ENCODE peak calls at places on chromosomes 7 and 10, in seven cellular contexts. One of them, this sample, is unnamed. For H3K27me3, the result is how much of the 10 kb centered on the place peaks cover.

GRCh38 chr7:45626441-45627430 is 52.6 kb downstream of the ADCY1 start:
- DNase-seq in spleen: no peak
- DNase-seq in HepG2: no peak
- DNase-seq in SK-N-SH: no peak
- DNase-seq in HCT116: no peak
- DNase-seq in Panc1: no peak
- DNase-seq in stomach: no peak
- DNase-seq in this sample: peak

GRCh38 chr10:84089162-84089561 is 50.1 kb upstream of the GHITM start:
- DNase-seq in stomach: no peak
- DNase-seq in SK-N-SH: no peak
- DNase-seq in Panc1: no peak
- DNase-seq in HCT116: no peak
- DNase-seq in HepG2: no peak
- DNase-seq in spleen: no peak
- DNase-seq in this sample: no peak

GRCh38 chr10:5614081-5614721 is 52.2 kb downstream of the ASB13 start:
- DNase-seq in stomach: peak
- DNase-seq in HCT116: no peak
- DNase-seq in SK-N-SH: no peak
- DNase-seq in spleen: no peak
- DNase-seq in Panc1: no peak
- DNase-seq in HepG2: no peak
- DNase-seq in this sample: no peak

GRCh38 chr10:103517234-103518085 is 24.0 kb downstream of the NEURL1 start:
- DNase-seq in Panc1: no peak
- DNase-seq in HepG2: no peak
- DNase-seq in HCT116: no peak
- DNase-seq in stomach: peak
- DNase-seq in spleen: peak
- DNase-seq in SK-N-SH: peak
- DNase-seq in this sample: peak

GRCh38 chr7:127950233-127950935 is 80.9 kb downstream of the LRRC4 start:
- DNase-seq in Panc1: no peak
- DNase-seq in stomach: no peak
- DNase-seq in SK-N-SH: no peak
- DNase-seq in HCT116: no peak
- DNase-seq in HepG2: no peak
- DNase-seq in spleen: no peak
- DNase-seq in this sample: no peak

GRCh38 chr7:131011976-131012375 is 278.0 kb upstream of the KLF14 start:
- DNase-seq in HepG2: no peak
- DNase-seq in spleen: no peak
- DNase-seq in HCT116: no peak
- DNase-seq in SK-N-SH: no peak
- DNase-seq in stomach: no peak
- DNase-seq in Panc1: no peak
- DNase-seq in this sample: peak

GRCh38 chr7:3289996-3290395 is 11.1 kb upstream of the SDK1 start:
- DNase-seq in HepG2: no peak
- DNase-seq in HCT116: no peak
- DNase-seq in stomach: no peak
- DNase-seq in Panc1: no peak
- DNase-seq in SK-N-SH: no peak
- DNase-seq in spleen: no peak
- DNase-seq in this sample: no peak

GRCh38 chr10:99850041-99850766 is 67.8 kb downstream of the ABCC2 start:
- DNase-seq in stomach: no peak
- DNase-seq in HCT116: no peak
- DNase-seq in HepG2: no peak
- DNase-seq in SK-N-SH: no peak
- DNase-seq in spleen: no peak
- DNase-seq in Panc1: no peak
- DNase-seq in this sample: no peak

GRCh38 chr7:77696643-77697534 is 630 bp downstream of the RSBN1L start:
- DNase-seq in SK-N-SH: peak
- DNase-seq in HepG2: peak
- DNase-seq in HCT116: no peak
- DNase-seq in spleen: peak
- DNase-seq in stomach: peak
- DNase-seq in Panc1: no peak
- DNase-seq in this sample: no peak

GRCh38 chr7:155918720-155919399 is 106.6 kb upstream of the SHH start:
- DNase-seq in stomach: peak
- DNase-seq in spleen: no peak
- DNase-seq in HepG2: peak
- DNase-seq in SK-N-SH: no peak
- DNase-seq in HCT116: peak
- DNase-seq in Panc1: peak
- DNase-seq in this sample: no peak

GRCh38 chr10:11223081-11223480 is 205.4 kb downstream of the CELF2 start:
- DNase-seq in Panc1: no peak
- DNase-seq in SK-N-SH: no peak
- DNase-seq in HCT116: no peak
- DNase-seq in stomach: no peak
- DNase-seq in HepG2: no peak
- DNase-seq in spleen: no peak
- DNase-seq in this sample: no peak

GRCh38 chr7:51666751-51667150 is 350.1 kb upstream of the COBL start:
- DNase-seq in Panc1: no peak
- DNase-seq in stomach: no peak
- DNase-seq in spleen: no peak
- DNase-seq in HepG2: no peak
- DNase-seq in SK-N-SH: peak
- DNase-seq in HCT116: no peak
- DNase-seq in this sample: no peak

GRCh38 chr7:148084138-148084537 is 506.4 kb upstream of the C7orf33 start:
- DNase-seq in Panc1: peak
- DNase-seq in HCT116: peak
- DNase-seq in stomach: peak
- DNase-seq in SK-N-SH: peak
- DNase-seq in HepG2: peak
- DNase-seq in spleen: no peak
- DNase-seq in this sample: no peak

GRCh38 chr10:22630229-22631174 is 83.9 kb downstream of the PIP4K2A start:
- DNase-seq in HCT116: no peak
- DNase-seq in Panc1: no peak
- DNase-seq in HepG2: no peak
- DNase-seq in spleen: no peak
- DNase-seq in stomach: no peak
- DNase-seq in SK-N-SH: no peak
- DNase-seq in this sample: no peak

GRCh38 chr7:10257438-10257837 is 716.2 kb upstream of the PHF14 start:
- DNase-seq in Panc1: no peak
- DNase-seq in HepG2: no peak
- DNase-seq in HCT116: no peak
- DNase-seq in stomach: no peak
- DNase-seq in spleen: no peak
- DNase-seq in SK-N-SH: no peak
- DNase-seq in this sample: no peak

GRCh38 chr7:112238852-112239610 is 32.5 kb downstream of the ZNF277 start:
- DNase-seq in HepG2: peak
- DNase-seq in Panc1: no peak
- DNase-seq in spleen: peak
- DNase-seq in HCT116: no peak
- DNase-seq in stomach: no peak
- DNase-seq in SK-N-SH: no peak
- DNase-seq in this sample: no peak

GRCh38 chr10:101839421-101840063 is 4.1 kb downstream of the KCNIP2 start:
- DNase-seq in Panc1: no peak
- DNase-seq in spleen: peak
- DNase-seq in HCT116: peak
- DNase-seq in stomach: peak
- DNase-seq in HepG2: no peak
- DNase-seq in SK-N-SH: peak
- DNase-seq in this sample: no peak

GRCh38 chr7:90574136-90574819 is 21.8 kb upstream of the CDK14 start:
- DNase-seq in HepG2: no peak
- DNase-seq in Panc1: no peak
- DNase-seq in SK-N-SH: no peak
- DNase-seq in HCT116: no peak
- DNase-seq in spleen: no peak
- DNase-seq in stomach: no peak
- DNase-seq in this sample: no peak

GRCh38 chr10:35884657-35885071 is 242.6 kb upstream of the FZD8 start:
- DNase-seq in HepG2: no peak
- DNase-seq in HCT116: no peak
- DNase-seq in stomach: peak
- DNase-seq in SK-N-SH: no peak
- DNase-seq in Panc1: no peak
- DNase-seq in spleen: no peak
- DNase-seq in this sample: no peak

GRCh38 chr7:104106106-104106505 is 101.7 kb downstream of the ORC5 start:
- DNase-seq in Panc1: no peak
- DNase-seq in spleen: no peak
- DNase-seq in SK-N-SH: no peak
- DNase-seq in HepG2: peak
- DNase-seq in stomach: no peak
- DNase-seq in HCT116: no peak
- DNase-seq in this sample: no peak

GRCh38 chr10:131159771-131160170 is 151.8 kb downstream of the TCERG1L start:
- DNase-seq in SK-N-SH: no peak
- DNase-seq in HepG2: no peak
- DNase-seq in stomach: no peak
- DNase-seq in Panc1: no peak
- DNase-seq in spleen: peak
- DNase-seq in HCT116: no peak
- DNase-seq in this sample: no peak

GRCh38 chr7:27680610-27681009 is 17.9 kb upstream of the HIBADH start:
- DNase-seq in SK-N-SH: no peak
- DNase-seq in Panc1: no peak
- DNase-seq in stomach: no peak
- DNase-seq in HCT116: no peak
- DNase-seq in spleen: no peak
- DNase-seq in HepG2: no peak
- DNase-seq in this sample: no peak

GRCh38 chr10:24929056-24929544 is 23.3 kb downstream of the PRTFDC1 start:
- DNase-seq in Panc1: no peak
- DNase-seq in spleen: no peak
- DNase-seq in HCT116: no peak
- DNase-seq in HepG2: no peak
- DNase-seq in stomach: no peak
- DNase-seq in SK-N-SH: no peak
- DNase-seq in this sample: no peak

GRCh38 chr10:70367195-70367796 is 15.1 kb downstream of the LRRC20 start:
- DNase-seq in HepG2: no peak
- DNase-seq in SK-N-SH: no peak
- DNase-seq in Panc1: no peak
- DNase-seq in HCT116: no peak
- DNase-seq in spleen: no peak
- DNase-seq in stomach: no peak
- DNase-seq in this sample: no peak

GRCh38 chr10:87684001-87684628 is 24.4 kb downstream of the PAPSS2 start:
- DNase-seq in SK-N-SH: no peak
- DNase-seq in stomach: no peak
- DNase-seq in spleen: no peak
- DNase-seq in HepG2: no peak
- DNase-seq in HCT116: no peak
- DNase-seq in Panc1: no peak
- DNase-seq in this sample: no peak

GRCh38 chr7:130445008-130445407 is 4.2 kb upstream of the CEP41 start:
- DNase-seq in stomach: no peak
- DNase-seq in Panc1: no peak
- DNase-seq in HepG2: peak
- DNase-seq in HCT116: no peak
- DNase-seq in SK-N-SH: no peak
- DNase-seq in spleen: no peak
- DNase-seq in this sample: no peak

GRCh38 chr7:26399747-26400146 is 108.1 kb downstream of the SNX10 start:
- DNase-seq in spleen: no peak
- DNase-seq in HepG2: no peak
- DNase-seq in Panc1: no peak
- DNase-seq in HCT116: no peak
- DNase-seq in SK-N-SH: peak
- DNase-seq in stomach: no peak
- DNase-seq in this sample: no peak
- H3K27me3 ChIP-seq in spleen: under half
- H3K27me3 ChIP-seq in HepG2: under half
- H3K27me3 ChIP-seq in Panc1: under half
- H3K27me3 ChIP-seq in HCT116: under half
- H3K27me3 ChIP-seq in SK-N-SH: under half
- H3K27me3 ChIP-seq in stomach: under half
- H3K27me3 ChIP-seq in this sample: under half

GRCh38 chr7:100887955-100888481 is 1.5 kb downstream of the UFSP1 start:
- DNase-seq in SK-N-SH: peak
- DNase-seq in Panc1: no peak
- DNase-seq in stomach: no peak
- DNase-seq in spleen: peak
- DNase-seq in HCT116: no peak
- DNase-seq in HepG2: no peak
- DNase-seq in this sample: no peak

GRCh38 chr7:100887186-100887954 is 2.1 kb downstream of the UFSP1 start:
- DNase-seq in HepG2: no peak
- DNase-seq in stomach: no peak
- DNase-seq in spleen: peak
- DNase-seq in SK-N-SH: peak
- DNase-seq in HCT116: no peak
- DNase-seq in Panc1: no peak
- DNase-seq in this sample: no peak

GRCh38 chr7:100888988-100889760 is at the start of gene UFSP1:
- DNase-seq in stomach: no peak
- DNase-seq in HepG2: no peak
- DNase-seq in SK-N-SH: no peak
- DNase-seq in HCT116: peak
- DNase-seq in spleen: no peak
- DNase-seq in Panc1: no peak
- DNase-seq in this sample: no peak

GRCh38 chr7:100889761-100890639 is 485 bp upstream of the UFSP1 start:
- DNase-seq in spleen: peak
- DNase-seq in HepG2: peak
- DNase-seq in SK-N-SH: peak
- DNase-seq in HCT116: peak
- DNase-seq in stomach: peak
- DNase-seq in Panc1: no peak
- DNase-seq in this sample: no peak

GRCh38 chr7:100888529-100888987 is 957 bp downstream of the UFSP1 start:
- DNase-seq in SK-N-SH: no peak
- DNase-seq in stomach: no peak
- DNase-seq in spleen: no peak
- DNase-seq in HepG2: no peak
- DNase-seq in Panc1: no peak
- DNase-seq in HCT116: no peak
- DNase-seq in this sample: no peak
- TF ChIP-seq POLR2AphosphoS5 in SK-N-SH: no peak
- TF ChIP-seq POLR2AphosphoS5 in stomach: no peak
- TF ChIP-seq POLR2AphosphoS5 in spleen: no peak
- TF ChIP-seq POLR2AphosphoS5 in HepG2: no peak
- TF ChIP-seq POLR2AphosphoS5 in Panc1: peak
- TF ChIP-seq POLR2AphosphoS5 in HCT116: no peak
- TF ChIP-seq POLR2AphosphoS5 in this sample: no peak

GRCh38 chr7:29318853-29319718 is 124.5 kb downstream of the CHN2 start:
- DNase-seq in stomach: no peak
- DNase-seq in spleen: no peak
- DNase-seq in HCT116: no peak
- DNase-seq in SK-N-SH: peak
- DNase-seq in HepG2: no peak
- DNase-seq in Panc1: no peak
- DNase-seq in this sample: no peak
- H3K27me3 ChIP-seq in stomach: under half
- H3K27me3 ChIP-seq in spleen: under half
- H3K27me3 ChIP-seq in HCT116: under half
- H3K27me3 ChIP-seq in SK-N-SH: under half
- H3K27me3 ChIP-seq in HepG2: under half
- H3K27me3 ChIP-seq in Panc1: under half
- H3K27me3 ChIP-seq in this sample: under half

GRCh38 chr10:75469018-75469616 is 37.7 kb downstream of the LRMDA start:
- DNase-seq in Panc1: no peak
- DNase-seq in spleen: no peak
- DNase-seq in HepG2: peak
- DNase-seq in stomach: no peak
- DNase-seq in SK-N-SH: no peak
- DNase-seq in HCT116: no peak
- DNase-seq in this sample: no peak
- TF ChIP-seq POLR2AphosphoS5 in Panc1: no peak
- TF ChIP-seq POLR2AphosphoS5 in spleen: no peak
- TF ChIP-seq POLR2AphosphoS5 in HepG2: no peak
- TF ChIP-seq POLR2AphosphoS5 in stomach: peak
- TF ChIP-seq POLR2AphosphoS5 in SK-N-SH: peak
- TF ChIP-seq POLR2AphosphoS5 in HCT116: no peak
- TF ChIP-seq POLR2AphosphoS5 in this sample: peak